ENCODE peak calls at places on chromosomes 1 and 21, in nine cellular contexts. O is AG09309; J is WTC11; Q is RWPE2; X is breast epithelium; C is NB4; F is CD8-positive, alpha-beta T cell; L is progenitor cell of endocrine pancreas; W is tibial nerve. Z is an unnamed sample.
A peak's percentile ranks its signal among the peaks of the same experiment; 100 is the strongest.

GRCh38 chr1:29356663-29357062 is 120.3 kb downstream of the PTPRU start:
- DNase-seq in F (no peak), J (peak; percentile 74), W (no peak), L (no peak), C (no peak), X (no peak), O (no peak), Q (no peak), Z (no peak)

GRCh38 chr1:163168053-163168452 is 34.7 kb downstream of the RGS5 start:
- DNase-seq in W (no peak), O (peak; percentile 97), X (no peak), L (no peak), Q (no peak), F (no peak), C (no peak), J (no peak), Z (peak; percentile 89)

GRCh38 chr1:27940297-27940696 is 5.5 kb downstream of the SMPDL3B start:
- DNase-seq in L (no peak), F (peak; percentile 68), O (no peak), W (peak; percentile 37), C (peak; percentile 78), Q (no peak), X (no peak), J (peak; percentile 66), Z (no peak)

GRCh38 chr1:166882893-166883292 is 6.8 kb upstream of the TADA1 start:
- DNase-seq in X (no peak), Q (no peak), F (no peak), C (no peak), J (no peak), W (no peak), O (no peak), L (no peak), Z (no peak)

GRCh38 chr1:29256979-29257804 is 20.9 kb downstream of the PTPRU start:
- DNase-seq in W (no peak), Q (no peak), J (peak; percentile 24), X (no peak), L (no peak), O (no peak), C (peak; percentile 34), F (no peak), Z (no peak)

GRCh38 chr1:210407207-210407886 is 78.6 kb downstream of the HHAT start:
- DNase-seq in Q (no peak), X (peak; percentile 71), C (peak; percentile 68), L (peak; percentile 65), F (peak; percentile 66), O (no peak), W (peak; percentile 61), J (peak; percentile 81), Z (peak; percentile 16)

GRCh38 chr1:228081578-228082259 is 789 bp upstream of the ARF1 start:
- DNase-seq in O (no peak), W (no peak), F (no peak), L (peak; percentile 27), X (no peak), Q (no peak), C (peak; percentile 56), J (peak; percentile 42), Z (no peak)

GRCh38 chr1:167207940-167208623 is 12.6 kb upstream of the POU2F1 start:
- DNase-seq in J (no peak), W (no peak), C (no peak), X (no peak), Q (no peak), F (no peak), O (no peak), L (no peak), Z (no peak)

GRCh38 chr21:34227386-34227852 is 136.4 kb upstream of the KCNE2 start:
- DNase-seq in Q (no peak), J (no peak), F (no peak), C (no peak), W (no peak), L (no peak), X (no peak), O (no peak), Z (no peak)

GRCh38 chr1:206960676-206961386 is 9.4 kb downstream of the FCAMR start:
- DNase-seq in Q (no peak), J (no peak), W (no peak), O (no peak), C (no peak), X (no peak), F (no peak), L (no peak), Z (no peak)

GRCh38 chr1:173476197-173476663 is 905 bp upstream of the PRDX6 start:
- DNase-seq in C (no peak), W (no peak), J (no peak), L (no peak), Q (no peak), O (no peak), X (no peak), F (no peak), Z (no peak)

GRCh38 chr1:212217633-212218032 is 67.6 kb upstream of the PPP2R5A start:
- DNase-seq in O (no peak), J (no peak), C (no peak), F (no peak), Q (no peak), W (no peak), L (no peak), X (no peak), Z (no peak)

DNA sequence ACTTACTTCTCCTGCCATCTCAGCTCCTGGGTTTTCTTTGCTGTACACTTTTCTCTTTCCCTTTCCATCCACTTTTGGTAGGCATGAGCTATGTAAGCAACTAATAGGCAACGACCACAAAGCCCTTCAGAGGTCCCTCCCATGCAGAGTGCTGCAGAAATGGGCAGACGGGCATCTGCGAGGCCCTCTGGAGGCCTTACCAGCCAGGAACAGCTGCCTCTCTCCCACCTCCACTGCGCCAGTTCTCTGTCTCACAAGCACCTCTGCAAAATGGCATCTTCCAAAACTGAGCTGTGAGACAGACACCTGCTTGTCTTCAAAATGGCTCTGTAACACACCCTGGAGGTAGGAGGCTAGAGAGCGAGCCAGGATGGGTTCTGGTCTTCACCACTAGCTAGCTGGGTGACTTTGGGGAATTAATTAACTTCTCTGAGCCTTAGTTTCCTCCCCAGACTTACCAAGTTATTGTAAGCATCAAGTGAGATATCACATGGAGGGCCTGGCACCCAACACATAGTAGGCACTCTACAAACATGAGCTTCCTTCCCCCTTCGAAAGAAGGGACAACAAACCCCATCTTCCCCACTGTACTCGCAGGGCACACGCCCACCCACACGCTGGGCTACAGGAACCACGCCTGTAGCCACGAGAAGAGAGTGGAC is 62.0 kb downstream of the BCAR3 start:
- DNase-seq in F (no peak), C (peak; percentile 30), W (no peak), Q (no peak), J (no peak), L (no peak), O (no peak), X (no peak), Z (no peak)
- TF ChIP-seq CTCF in F (no peak), C (no peak), W (no peak), Q (no peak), J (no peak), L (no peak), O (no peak), X (no peak), Z (no peak)

GRCh38 chr1:219476116-219476515 is 136.8 kb downstream of the ZC3H11B start:
- DNase-seq in J (no peak), F (no peak), W (no peak), Q (no peak), X (no peak), O (no peak), C (no peak), L (no peak), Z (no peak)
- TF ChIP-seq CTCF in J (no peak), F (no peak), W (no peak), Q (no peak), X (no peak), O (no peak), C (no peak), L (no peak), Z (no peak)

GRCh38 chr1:2859881-2860430 is 58.5 kb upstream of the TTC34 start:
- DNase-seq in Q (no peak), W (no peak), F (no peak), X (no peak), J (no peak), L (no peak), O (no peak), C (no peak), Z (no peak)

GRCh38 chr1:2861988-2862430 is 60.5 kb upstream of the TTC34 start:
- DNase-seq in W (no peak), C (no peak), L (no peak), F (no peak), Q (no peak), X (no peak), J (no peak), O (no peak), Z (no peak)

GRCh38 chr1:2860476-2861142 is 59.1 kb upstream of the TTC34 start:
- DNase-seq in C (no peak), W (no peak), X (no peak), O (no peak), L (no peak), J (no peak), Q (no peak), F (no peak), Z (no peak)

GRCh38 chr1:2862441-2863148 is 61.1 kb upstream of the TTC34 start:
- DNase-seq in W (no peak), O (no peak), C (no peak), J (no peak), L (no peak), Q (no peak), F (no peak), X (no peak), Z (no peak)

DNA sequence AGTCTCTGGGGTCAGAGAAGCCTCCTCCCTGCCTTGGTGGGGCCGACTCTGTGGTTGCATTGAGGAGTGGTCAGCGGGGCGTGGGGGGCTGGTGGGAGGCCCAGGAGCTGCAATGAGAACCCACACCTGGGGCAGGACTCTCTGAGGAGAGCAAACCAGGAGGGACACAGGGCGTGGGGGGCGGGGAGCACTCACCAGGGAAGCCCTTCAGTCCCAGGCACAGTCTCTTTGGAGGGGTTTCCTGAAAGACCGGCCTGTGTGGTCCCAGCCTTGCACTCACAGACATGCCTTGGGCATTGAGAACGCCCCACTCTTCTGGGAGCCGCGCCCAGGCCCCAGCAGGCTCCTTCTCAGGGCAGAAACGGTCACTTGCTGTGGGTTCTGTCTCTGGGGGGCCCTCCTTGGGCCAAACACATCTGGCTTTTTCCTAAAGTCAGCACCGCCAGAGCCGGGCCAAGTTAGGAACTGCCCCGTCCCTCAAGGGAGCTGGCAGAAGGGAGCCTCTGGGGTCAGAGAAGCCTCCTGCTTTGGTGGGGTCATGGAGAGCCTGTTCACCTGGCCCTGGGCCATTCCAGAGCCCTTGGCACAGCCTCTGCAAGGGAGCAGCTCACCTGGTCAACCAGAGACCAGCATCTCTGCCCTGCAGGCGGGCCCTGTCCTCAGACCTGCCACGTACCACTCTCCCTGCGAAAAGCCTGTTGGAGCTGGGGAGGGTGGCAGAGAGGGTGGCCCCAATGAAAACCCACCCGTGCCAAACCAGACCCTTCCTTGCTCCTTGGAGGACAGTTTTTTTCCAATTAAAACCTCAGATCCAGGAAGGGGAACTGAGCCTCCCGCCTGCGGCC is 59.9 kb upstream of the TTC34 start:
- DNase-seq in X (no peak), J (no peak), W (no peak), F (no peak), Q (no peak), C (no peak), L (no peak), O (no peak), Z (no peak)
- TF ChIP-seq CTCF in X (no peak), J (no peak), W (no peak), F (no peak), Q (no peak), C (no peak), L (no peak), O (no peak), Z (no peak)

DNA sequence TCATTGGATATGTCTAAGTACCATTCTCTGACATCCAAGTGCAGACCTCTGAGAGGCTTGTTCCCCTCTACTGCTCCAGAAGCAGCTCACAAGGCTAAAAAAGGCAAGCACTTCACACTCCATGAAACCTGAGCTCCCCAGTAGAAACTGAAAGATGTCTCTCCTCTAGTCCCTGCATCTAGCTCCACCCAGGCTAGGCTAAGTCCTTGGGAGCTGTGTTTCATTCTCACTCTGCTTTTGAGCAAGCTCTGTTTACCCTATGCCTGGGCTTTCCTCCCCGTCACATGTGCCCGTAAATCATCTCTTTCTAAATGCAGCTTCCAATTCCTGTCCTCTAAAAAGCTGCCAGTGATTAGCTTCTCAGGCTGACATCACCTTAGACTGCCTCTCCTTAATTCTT is 39.0 kb downstream of the LRRC71 start:
- DNase-seq in L (no peak), J (no peak), W (no peak), Q (no peak), O (peak; percentile 14), X (no peak), C (no peak), F (no peak), Z (no peak)
- TF ChIP-seq CTCF in L (no peak), J (no peak), W (no peak), Q (no peak), O (no peak), X (no peak), C (no peak), F (no peak), Z (no peak)

Z was measured in AG09319.